ENCODE peak calls at places on chromosomes 11 and 22, in six cellular contexts. B is A549, Z is GM23338, K is HCT116, E is HepG2, L is GM12878. Q is an unnamed sample.
A peak's percentile ranks its signal among the peaks of the same experiment; 100 is the strongest.

GRCh38 chr11:27183672-27184457 is 143.2 kb downstream of the BBOX1 start:
- DNase-seq in B (peak; percentile 78), Z (peak; percentile 82), K (peak; percentile 51), E (peak; percentile 63), L (peak; percentile 12), Q (peak; percentile 30)

GRCh38 chr11:78022397-78023396 is at the start of gene KCTD14:
- DNase-seq in B (no peak), Z (peak; percentile 79), K (no peak), E (peak; percentile 53), L (no peak), Q (no peak)

GRCh38 chr22:44597616-44598015 is 99.6 kb upstream of the RTL6 start:
- DNase-seq in B (no peak), Z (peak; percentile 46), K (no peak), E (no peak), L (no peak), Q (no peak)

GRCh38 chr11:131375936-131376335 is 5.5 kb downstream of the NTM start:
- DNase-seq in B (no peak), Z (no peak), K (no peak), E (no peak), L (no peak), Q (no peak)

GRCh38 chr11:12280199-12280837 is 97.1 kb upstream of the PARVA start:
- DNase-seq in B (no peak), Z (no peak), K (no peak), E (no peak), L (no peak), Q (no peak)

GRCh38 chr11:9380773-9381172 is 3.7 kb upstream of the IPO7 start:
- DNase-seq in B (no peak), Z (peak; percentile 21), K (no peak), E (no peak), L (no peak), Q (no peak)

GRCh38 chr11:118649941-118650340 is 29.5 kb downstream of the TREH start:
- DNase-seq in B (no peak), Z (no peak), K (no peak), E (peak; percentile 34), L (no peak), Q (no peak)

GRCh38 chr11:91248199-91248807 is 976.3 kb upstream of the FAT3 start:
- DNase-seq in B (peak; percentile 57), Z (peak; percentile 74), K (peak; percentile 4), E (peak; percentile 28), L (no peak), Q (peak; percentile 13)

GRCh38 chr11:93526058-93526633 is 17.0 kb downstream of the SMCO4 start:
- DNase-seq in B (no peak), Z (no peak), K (no peak), E (no peak), L (no peak), Q (no peak)

GRCh38 chr11:115333106-115333505 is 171.1 kb downstream of the CADM1 start:
- DNase-seq in B (no peak), Z (peak; percentile 21), K (no peak), E (no peak), L (no peak), Q (no peak)

GRCh38 chr11:73999581-74000306 is 9.1 kb downstream of the UCP3 start:
- DNase-seq in B (no peak), Z (no peak), K (no peak), E (no peak), L (no peak), Q (no peak)

GRCh38 chr11:115157247-115157646 is 347.0 kb downstream of the CADM1 start:
- DNase-seq in B (no peak), Z (no peak), K (no peak), E (peak; percentile 39), L (no peak), Q (no peak)

GRCh38 chr22:22460635-22461034 is 47.9 kb downstream of the ZNF280B start:
- DNase-seq in B (peak; percentile 11), Z (peak; percentile 47), K (peak; percentile 7), E (peak; percentile 18), L (no peak), Q (no peak)

GRCh38 chr11:8233691-8234424 is 29.8 kb downstream of the LMO1 start:
- DNase-seq in B (peak; percentile 51), Z (no peak), K (no peak), E (no peak), L (no peak), Q (no peak)

GRCh38 chr11:130431337-130431773 is 2.9 kb upstream of the ADAMTS8 start:
- DNase-seq in B (peak; percentile 69), Z (peak; percentile 96), K (peak; percentile 74), E (peak; percentile 55), L (no peak), Q (no peak)

GRCh38 chr11:124623861-124624525 is 1.3 kb downstream of the TBRG1 start:
- DNase-seq in B (no peak), Z (no peak), K (no peak), E (no peak), L (no peak), Q (no peak)

GRCh38 chr22:24952837-24953293 is 349 bp downstream of the KIAA1671 start:
- DNase-seq in B (peak; percentile 67), Z (peak; percentile 88), K (peak; percentile 31), E (peak; percentile 72), L (no peak), Q (no peak)

GRCh38 chr22:28438183-28438778 is 241.4 kb downstream of the TTC28 start:
- DNase-seq in B (no peak), Z (no peak), K (no peak), E (no peak), L (no peak), Q (no peak)

GRCh38 chr22:28955817-28956216 is 72.4 kb downstream of the ZNRF3 start:
- DNase-seq in B (no peak), Z (no peak), K (no peak), E (no peak), L (peak; percentile 60), Q (peak; percentile 49)

GRCh38 chr11:72718101-72718501 is 34.1 kb downstream of the ARAP1 start:
- DNase-seq in B (no peak), Z (no peak), K (no peak), E (no peak), L (no peak), Q (no peak)

GRCh38 chr11:4454031-4454430 is 4.9 kb downstream of the OR52K2 start:
- DNase-seq in B (no peak), Z (no peak), K (no peak), E (no peak), L (no peak), Q (peak; percentile 70)

GRCh38 chr11:99370557-99371200 is 349.9 kb downstream of the CNTN5 start:
- DNase-seq in B (peak; percentile 9), Z (peak; percentile 36), K (no peak), E (no peak), L (no peak), Q (no peak)

GRCh38 chr11:121652982-121653381 is 200.2 kb upstream of the SORL1-AS1 start:
- DNase-seq in B (no peak), Z (peak; percentile 76), K (no peak), E (no peak), L (no peak), Q (no peak)

GRCh38 chr11:48037709-48038468 is 57.5 kb downstream of the PTPRJ start:
- DNase-seq in B (no peak), Z (no peak), K (no peak), E (no peak), L (no peak), Q (no peak)

GRCh38 chr11:131739243-131739882 is 368.9 kb downstream of the NTM start:
- DNase-seq in B (no peak), Z (peak; percentile 47), K (no peak), E (no peak), L (no peak), Q (no peak)

GRCh38 chr22:35218079-35218478 is 39.2 kb upstream of the HMGXB4 start:
- DNase-seq in B (no peak), Z (no peak), K (no peak), E (no peak), L (no peak), Q (no peak)

GRCh38 chr11:1531961-1532586 is 40.0 kb downstream of the DUSP8 start:
- DNase-seq in B (no peak), Z (no peak), K (no peak), E (no peak), L (no peak), Q (no peak)

GRCh38 chr11:63023415-63023814 is 7.8 kb upstream of the SLC22A8 start:
- DNase-seq in B (no peak), Z (no peak), K (no peak), E (no peak), L (no peak), Q (no peak)

GRCh38 chr11:73277467-73277866 is 5.3 kb downstream of the P2RY6 start:
- DNase-seq in B (no peak), Z (no peak), K (no peak), E (no peak), L (no peak), Q (no peak)

GRCh38 chr22:32706149-32706548 is 95.4 kb upstream of the TIMP3 start:
- DNase-seq in B (peak; percentile 10), Z (peak; percentile 29), K (no peak), E (no peak), L (no peak), Q (no peak)
- TF ChIP-seq REST in B (no peak), Z (no peak), K (no peak), E (no peak), L (no peak), Q (no peak)

DNA sequence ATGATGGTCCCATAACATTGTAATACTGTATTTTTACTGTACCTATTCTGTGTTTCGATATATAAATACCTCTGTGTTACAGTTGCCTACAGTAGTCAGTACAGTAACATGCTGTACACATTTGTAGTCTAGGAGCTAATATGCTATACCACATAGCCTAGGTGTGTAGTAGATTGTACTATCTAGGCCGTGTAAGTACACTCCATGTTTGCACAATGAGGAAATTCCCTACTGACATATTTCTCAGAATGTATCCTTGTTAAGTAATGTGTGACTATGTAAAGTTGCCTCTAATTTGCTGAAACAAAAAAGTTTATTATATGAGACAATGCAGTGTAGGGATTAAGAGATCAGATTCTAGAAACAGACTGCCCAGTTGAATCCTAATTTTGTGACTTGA is 21.3 kb downstream of the CAPRIN1 start:
- DNase-seq in B (no peak), Z (no peak), K (no peak), E (no peak), L (no peak), Q (no peak)
- TF ChIP-seq REST in B (no peak), Z (no peak), K (no peak), E (no peak), L (no peak), Q (no peak)

GRCh38 chr22:36413022-36413770 is 25.4 kb upstream of the MYH9 start:
- DNase-seq in B (no peak), Z (no peak), K (no peak), E (peak; percentile 53), L (no peak), Q (no peak)

GRCh38 chr22:36406721-36407120 is 19.0 kb upstream of the MYH9 start:
- DNase-seq in B (no peak), Z (no peak), K (no peak), E (no peak), L (no peak), Q (no peak)

GRCh38 chr22:36409067-36409466 is 21.3 kb upstream of the MYH9 start:
- DNase-seq in B (no peak), Z (no peak), K (no peak), E (no peak), L (no peak), Q (no peak)

GRCh38 chr22:36411589-36412258 is 24.0 kb upstream of the MYH9 start:
- DNase-seq in B (no peak), Z (no peak), K (no peak), E (peak; percentile 80), L (no peak), Q (no peak)

GRCh38 chr22:36409911-36410756 is 22.4 kb upstream of the MYH9 start:
- DNase-seq in B (no peak), Z (peak; percentile 100), K (peak; percentile 96), E (peak; percentile 97), L (no peak), Q (no peak)
- TF ChIP-seq REST in B (no peak), Z (no peak), K (no peak), E (peak; percentile 16), L (no peak), Q (no peak)

GRCh38 chr22:46085831-46086576 is 64.3 kb upstream of the PPARA start:
- DNase-seq in B (peak; percentile 90), Z (no peak), K (peak; percentile 69), E (no peak), L (no peak), Q (no peak)
- TF ChIP-seq REST in B (no peak), Z (no peak), K (no peak), E (no peak), L (no peak), Q (no peak)

Q was measured in HL-60.